ENCODE peak calls at places on chromosomes 3 and 15, in ten cellular contexts. N is GM20000; P is tibial artery; V is activated T-cell treated with anti-CD3 and anti-CD28 coated beads, Interleukin-2, amount 50 U/mL, for 24 hours; Z is nephron progenitor cell; A is amygdala; R is activated gamma-delta T cell treated with Interleukin-2 at 50 U/mL for 16 hours; I is foreskin fibroblast; G is effector CD4-positive, alpha-beta T cell; C is AG08396. S is an unnamed sample.

GRCh38 chr15:78873796-78874761 is 1.4 kb downstream of the MORF4L1 start:
- DNase-seq in N (no peak), P (peak; percentile 42), V (no peak), Z (no peak), A (no peak), R (peak; percentile 16), I (peak; percentile 47), G (peak; percentile 28), C (no peak), S (no peak)

GRCh38 chr3:102577390-102577789 is 142.6 kb downstream of the ZPLD1 start:
- DNase-seq in N (no peak), P (no peak), V (no peak), Z (no peak), A (no peak), R (no peak), I (no peak), G (no peak), C (no peak), S (no peak)

GRCh38 chr15:42100021-42100800 is 5.8 kb upstream of the PLA2G4D start:
- DNase-seq in N (no peak), P (no peak), V (no peak), Z (no peak), A (no peak), R (no peak), I (no peak), G (no peak), C (no peak), S (no peak)

GRCh38 chr15:44584162-44584749 is 47.3 kb downstream of the EIF3J start:
- DNase-seq in N (no peak), P (no peak), V (peak; percentile 68), Z (peak; percentile 10), A (no peak), R (peak; percentile 49), I (peak; percentile 41), G (peak; percentile 34), C (peak; percentile 25), S (peak; percentile 25)

GRCh38 chr3:187044206-187044605 is 95.1 kb downstream of the RPL39L start:
- DNase-seq in N (peak; percentile 66), P (no peak), V (no peak), Z (no peak), A (no peak), R (no peak), I (peak; percentile 35), G (no peak), C (no peak), S (no peak)

GRCh38 chr3:131349946-131350347 is 31.6 kb upstream of the NUDT16 start:
- DNase-seq in N (no peak), P (no peak), V (no peak), Z (no peak), A (no peak), R (no peak), I (peak; percentile 97), G (no peak), C (peak; percentile 14), S (no peak)

GRCh38 chr3:72681598-72681997 is 166.6 kb downstream of the SHQ1 start:
- DNase-seq in N (no peak), P (no peak), V (no peak), Z (no peak), A (no peak), R (no peak), I (no peak), G (no peak), C (no peak), S (no peak)

GRCh38 chr15:41904487-41905359 is 10.9 kb upstream of the SPTBN5 start:
- DNase-seq in N (peak; percentile 86), P (peak; percentile 45), V (peak; percentile 78), Z (peak; percentile 78), A (peak; percentile 7), R (peak; percentile 75), I (peak; percentile 82), G (peak; percentile 62), C (peak; percentile 88), S (peak; percentile 88)

GRCh38 chr3:127168271-127168670 is 24.7 kb upstream of the PRR23E start:
- DNase-seq in N (no peak), P (no peak), V (no peak), Z (no peak), A (no peak), R (no peak), I (no peak), G (no peak), C (no peak), S (no peak)

GRCh38 chr3:64235605-64236004 is 10.3 kb upstream of the PRICKLE2 start:
- DNase-seq in N (no peak), P (no peak), V (no peak), Z (no peak), A (no peak), R (no peak), I (no peak), G (no peak), C (no peak), S (no peak)

GRCh38 chr15:43519207-43519606 is 1.8 kb downstream of the MAP1A start:
- DNase-seq in N (no peak), P (no peak), V (no peak), Z (no peak), A (no peak), R (no peak), I (no peak), G (no peak), C (no peak), S (no peak)

GRCh38 chr3:173930251-173930650 is 532.7 kb downstream of the NLGN1 start:
- DNase-seq in N (no peak), P (no peak), V (no peak), Z (no peak), A (no peak), R (no peak), I (no peak), G (no peak), C (no peak), S (no peak)

GRCh38 chr15:96353931-96354730 is 23.6 kb downstream of the NR2F2 start:
- DNase-seq in N (no peak), P (peak; percentile 56), V (no peak), Z (peak; percentile 76), A (no peak), R (no peak), I (peak; percentile 73), G (no peak), C (peak; percentile 76), S (peak; percentile 83)

S was measured in hepatic stellate cell.